ENCODE peak calls at places on chromosomes 7 and 10, in four cellular contexts. D is fibroblast of lung; V is HT1080; K is CD4-positive, alpha-beta memory T cell. C is an unnamed sample.

GRCh38 chr7:100503350-100503735 is 19.6 kb downstream of the NYAP1 start:
- DNase-seq in D (peak; percentile 68), V (peak; percentile 26), K (no peak), C (peak; percentile 66)

GRCh38 chr10:92298487-92298886 is 7.5 kb downstream of the MARCHF5 start:
- DNase-seq in D (no peak), V (no peak), K (no peak), C (no peak)

GRCh38 chr10:30285970-30286369 is 63.1 kb downstream of the MTPAP start:
- DNase-seq in D (no peak), V (no peak), K (no peak), C (no peak)

GRCh38 chr7:19557726-19558470 is 150.9 kb downstream of the POLR1F start:
- DNase-seq in D (no peak), V (no peak), K (no peak), C (no peak)

GRCh38 chr7:130994378-130995115 is 260.5 kb upstream of the KLF14 start:
- DNase-seq in D (peak; percentile 64), V (no peak), K (peak; percentile 36), C (no peak)

GRCh38 chr7:142139597-142140501 is 28.3 kb downstream of the MGAM2 start:
- DNase-seq in D (no peak), V (no peak), K (no peak), C (no peak)

GRCh38 chr7:46933596-46933995 is 648.3 kb downstream of the TNS3 start:
- DNase-seq in D (peak; percentile 49), V (no peak), K (no peak), C (no peak)

GRCh38 chr10:21526184-21526951 is 886 bp upstream of the SKIDA1 start:
- DNase-seq in D (peak; percentile 89), V (peak; percentile 58), K (peak; percentile 76), C (peak; percentile 85)

GRCh38 chr7:40656349-40656748 is 521.5 kb downstream of the SUGCT start:
- DNase-seq in D (no peak), V (no peak), K (no peak), C (no peak)

GRCh38 chr10:47295411-47295810 is 4.6 kb upstream of the GDF10 start:
- DNase-seq in D (no peak), V (no peak), K (no peak), C (no peak)

GRCh38 chr7:43600046-43600445 is 17.1 kb downstream of the STK17A start:
- DNase-seq in D (no peak), V (no peak), K (no peak), C (no peak)

GRCh38 chr10:91575044-91575610 is 57.7 kb downstream of the PPP1R3C start:
- DNase-seq in D (no peak), V (no peak), K (no peak), C (no peak)

GRCh38 chr10:70594161-70594560 is 8.4 kb downstream of the PRF1 start:
- DNase-seq in D (no peak), V (no peak), K (no peak), C (no peak)

GRCh38 chr10:19921300-19922140 is 105.3 kb downstream of the PLXDC2 start:
- DNase-seq in D (peak; percentile 94), V (no peak), K (no peak), C (peak; percentile 71)

GRCh38 chr10:18005781-18006456 is 54.2 kb downstream of the SLC39A12 start:
- DNase-seq in D (peak; percentile 84), V (peak; percentile 52), K (no peak), C (peak; percentile 28)

GRCh38 chr7:23594879-23595604 is 2.1 kb upstream of the CCDC126 start:
- DNase-seq in D (no peak), V (peak; percentile 46), K (no peak), C (peak; percentile 84)

GRCh38 chr10:4033341-4033896 is 248.4 kb upstream of the KLF6 start:
- DNase-seq in D (no peak), V (no peak), K (no peak), C (no peak)

GRCh38 chr10:48780341-48780740 is 95.7 kb downstream of the WDFY4 start:
- DNase-seq in D (no peak), V (no peak), K (no peak), C (no peak)

GRCh38 chr10:132589681-132590080 is 52.1 kb downstream of the INPP5A start:
- DNase-seq in D (no peak), V (no peak), K (no peak), C (no peak)

GRCh38 chr10:21488246-21488953 is 37.1 kb downstream of the SKIDA1 start:
- DNase-seq in D (peak; percentile 22), V (no peak), K (no peak), C (peak; percentile 54)

GRCh38 chr7:123862775-123863174 is 17.8 kb downstream of the HYAL4 start:
- DNase-seq in D (no peak), V (no peak), K (no peak), C (no peak)

GRCh38 chr10:91537614-91538383 is 95.1 kb downstream of the PPP1R3C start:
- DNase-seq in D (no peak), V (no peak), K (no peak), C (no peak)

GRCh38 chr10:26637521-26638275 is 59.8 kb upstream of the PDSS1 start:
- DNase-seq in D (no peak), V (no peak), K (no peak), C (no peak)